ENCODE peak calls at places on chromosomes 12 and 14, in nine cellular contexts. W is ascending aorta, D is pancreas, T is heart left ventricle, J is esophagus squamous epithelium, A is sigmoid colon, U is stomach, I is OCI-LY7, N is mammary epithelial cell. Y is an unnamed sample. For H3K4me1, the result is how much of the 10 kb centered on the place peaks cover.

GRCh38 chr14:39219075-39219499 is 14.6 kb upstream of the MIA2 start:
- DNase-seq in W (no peak), D (no peak), T (no peak), J (no peak), A (no peak), U (no peak), I (peak), N (no peak), Y (no peak)

GRCh38 chr12:57112492-57113294 is 1.5 kb upstream of the STAT6 start:
- DNase-seq in W (no peak), D (no peak), T (no peak), J (no peak), A (no peak), U (peak), I (no peak), N (no peak), Y (no peak)

GRCh38 chr12:92596388-92596787 is 106.4 kb upstream of the PLEKHG7 start:
- DNase-seq in W (no peak), D (no peak), T (no peak), J (no peak), A (no peak), U (no peak), I (no peak), N (no peak), Y (no peak)

GRCh38 chr12:65631621-65632111 is 192.6 kb upstream of the HMGA2 start:
- DNase-seq in W (peak), D (no peak), T (peak), J (no peak), A (no peak), U (no peak), I (no peak), N (peak), Y (no peak)

GRCh38 chr12:998020-998874 is 7.2 kb downstream of the ERC1 start:
- DNase-seq in W (no peak), D (no peak), T (no peak), J (no peak), A (no peak), U (no peak), I (peak), N (no peak), Y (no peak)

GRCh38 chr12:60834372-60834771 is 1238.5 kb downstream of the SLC16A7 start:
- DNase-seq in W (no peak), D (no peak), T (no peak), J (no peak), A (no peak), U (no peak), I (no peak), N (no peak), Y (no peak)

GRCh38 chr14:22381751-22382150 is 207.3 kb downstream of the DAD1 start:
- DNase-seq in W (no peak), D (no peak), T (no peak), J (no peak), A (no peak), U (no peak), I (no peak), N (no peak), Y (no peak)

GRCh38 chr14:98598576-98598975 is 673.4 kb downstream of the BCL11B start:
- DNase-seq in W (no peak), D (no peak), T (no peak), J (no peak), A (no peak), U (no peak), I (no peak), N (no peak), Y (no peak)

GRCh38 chr12:130162267-130162666 is at the start of gene FZD10:
- DNase-seq in W (no peak), D (no peak), T (peak), J (no peak), A (no peak), U (no peak), I (no peak), N (no peak), Y (peak)

GRCh38 chr12:121792607-121793500 is 634 bp downstream of the RHOF start:
- DNase-seq in W (no peak), D (no peak), T (no peak), J (no peak), A (no peak), U (peak), I (peak), N (no peak), Y (peak)

GRCh38 chr12:56389215-56389850 is 26.7 kb upstream of the APOF start:
- DNase-seq in W (peak), D (no peak), T (no peak), J (no peak), A (no peak), U (no peak), I (no peak), N (no peak), Y (no peak)

GRCh38 chr14:54652188-54652889 is 85.4 kb downstream of the SAMD4A start:
- DNase-seq in W (peak), D (peak), T (peak), J (peak), A (peak), U (peak), I (no peak), N (peak), Y (peak)

GRCh38 chr12:51183816-51184215 is 10.9 kb upstream of the TFCP2 start:
- DNase-seq in W (no peak), D (peak), T (peak), J (no peak), A (peak), U (peak), I (no peak), N (peak), Y (peak)

GRCh38 chr14:34971381-34971780 is 11.4 kb upstream of the SRP54 start:
- DNase-seq in W (no peak), D (no peak), T (no peak), J (no peak), A (no peak), U (no peak), I (no peak), N (peak), Y (no peak)

GRCh38 chr12:114687802-114688201 is 3.8 kb upstream of the TBX3 start:
- DNase-seq in W (no peak), D (no peak), T (no peak), J (no peak), A (no peak), U (no peak), I (no peak), N (no peak), Y (no peak)

GRCh38 chr14:105168979-105169507 is 467 bp upstream of the JAG2 start:
- DNase-seq in W (no peak), D (no peak), T (peak), J (no peak), A (no peak), U (no peak), I (peak), N (peak), Y (no peak)

GRCh38 chr12:26327975-26328635 is 132.7 kb downstream of the SSPN start:
- DNase-seq in W (no peak), D (no peak), T (no peak), J (no peak), A (no peak), U (no peak), I (peak), N (no peak), Y (no peak)

GRCh38 chr12:67651380-67651695 is 2.8 kb downstream of the DYRK2 start:
- DNase-seq in W (no peak), D (no peak), T (no peak), J (no peak), A (no peak), U (no peak), I (peak), N (peak), Y (no peak)

GRCh38 chr14:74638970-74639369 is 26.9 kb upstream of the LTBP2 start:
- DNase-seq in W (no peak), D (no peak), T (no peak), J (no peak), A (no peak), U (no peak), I (no peak), N (no peak), Y (no peak)

GRCh38 chr12:91424506-91424905 is 241.9 kb upstream of the DCN start:
- DNase-seq in W (no peak), D (no peak), T (no peak), J (no peak), A (no peak), U (no peak), I (no peak), N (no peak), Y (no peak)

GRCh38 chr12:30188602-30189326 is 405.0 kb upstream of the TMTC1 start:
- DNase-seq in W (no peak), D (no peak), T (peak), J (no peak), A (no peak), U (no peak), I (no peak), N (no peak), Y (no peak)

DNA sequence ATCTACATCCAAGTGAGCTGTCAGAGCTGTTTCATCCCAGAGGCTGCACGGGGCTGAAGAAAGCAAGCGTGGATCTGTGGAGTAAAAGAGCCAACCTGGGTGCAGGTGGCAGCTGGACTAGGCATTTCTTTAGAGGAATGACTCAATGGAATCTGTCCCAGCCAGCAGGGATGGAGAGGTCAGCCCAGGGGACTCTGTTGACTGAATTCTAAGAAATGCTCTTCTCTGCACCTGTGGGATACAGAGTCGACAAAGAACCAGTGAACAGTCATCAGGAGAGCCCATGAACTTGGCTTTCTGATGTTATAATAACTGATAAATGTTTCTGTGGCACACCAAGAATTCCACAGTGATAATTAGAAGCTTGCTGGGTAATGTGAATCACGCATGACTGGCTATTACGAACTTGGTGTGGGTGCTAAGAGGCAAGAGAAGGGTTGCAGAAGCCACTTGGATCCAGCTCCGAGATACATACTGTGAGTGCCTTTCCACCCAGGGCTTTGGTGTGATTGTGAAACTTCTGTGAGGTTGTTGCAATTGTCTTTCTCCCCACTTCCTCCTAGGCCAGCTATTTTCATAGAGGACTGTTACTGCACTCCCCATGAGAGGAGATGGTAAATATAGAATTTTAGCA is 16.2 kb downstream of the PYGL start:
- DNase-seq in W (no peak), D (no peak), T (peak), J (no peak), A (no peak), U (no peak), I (no peak), N (peak), Y (no peak)
- H3K4me1 ChIP-seq in W (under half), D (under half), T (under half), J (under half), A (under half), U (under half), I (under half), N (under half), Y (under half)

GRCh38 chr12:22231078-22231477 is 103.4 kb downstream of the ST8SIA1 start:
- DNase-seq in W (no peak), D (no peak), T (no peak), J (no peak), A (no peak), U (no peak), I (no peak), N (no peak), Y (no peak)

GRCh38 chr12:22230280-22230794 is 104.2 kb downstream of the ST8SIA1 start:
- DNase-seq in W (no peak), D (no peak), T (no peak), J (no peak), A (no peak), U (no peak), I (no peak), N (no peak), Y (no peak)

GRCh38 chr12:22234561-22234960 is 99.9 kb downstream of the ST8SIA1 start:
- DNase-seq in W (no peak), D (no peak), T (no peak), J (no peak), A (no peak), U (no peak), I (no peak), N (no peak), Y (no peak)

GRCh38 chr12:22229652-22230279 is 104.7 kb downstream of the ST8SIA1 start:
- DNase-seq in W (no peak), D (no peak), T (no peak), J (no peak), A (no peak), U (no peak), I (no peak), N (peak), Y (no peak)

GRCh38 chr12:22231836-22232235 is 102.7 kb downstream of the ST8SIA1 start:
- DNase-seq in W (no peak), D (no peak), T (no peak), J (no peak), A (no peak), U (no peak), I (no peak), N (no peak), Y (no peak)
- TF ChIP-seq CTCF in W (no peak), D (no peak), T (no peak), J (no peak), A (no peak), U (no peak), I (no peak), N (peak), Y (no peak)

DNA sequence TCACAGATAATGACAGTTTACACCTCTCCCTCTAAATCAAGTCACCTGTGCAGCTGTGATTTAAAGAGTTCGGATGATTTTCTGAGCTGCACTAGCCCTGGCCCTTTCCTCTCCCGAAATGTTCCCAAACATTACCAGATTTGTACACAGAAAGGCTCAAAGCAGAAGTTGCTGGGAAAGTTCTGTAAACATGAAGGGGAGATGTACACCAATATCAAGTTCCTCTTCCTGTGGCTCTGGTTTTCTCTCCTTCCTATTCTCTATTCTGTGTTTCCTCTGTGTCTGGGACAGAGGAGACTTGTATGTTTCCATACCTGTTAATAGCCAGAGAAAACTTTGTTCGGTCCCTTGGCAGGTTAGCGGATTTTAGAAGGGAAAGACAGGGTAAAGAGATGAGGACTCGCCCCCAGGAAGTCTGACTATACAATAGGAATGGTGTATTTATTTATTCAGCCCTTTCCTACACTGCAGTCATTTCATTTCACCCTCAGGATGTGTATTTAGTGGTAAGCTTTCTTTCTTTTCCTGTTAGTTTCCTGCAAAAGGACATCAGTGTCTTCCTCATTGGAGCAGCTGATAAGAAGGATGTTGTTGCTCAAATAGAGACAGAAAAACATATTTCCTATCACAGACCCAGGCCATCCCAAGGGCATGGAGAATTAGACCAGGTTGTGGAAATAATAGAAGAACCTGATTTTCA is 7.6 kb upstream of the NUMB start:
- DNase-seq in W (no peak), D (no peak), T (no peak), J (no peak), A (no peak), U (no peak), I (no peak), N (no peak), Y (no peak)
- H3K4me1 ChIP-seq in W (under half), D (under half), T (under half), J (under half), A (half or more), U (half or more), I (under half), N (under half), Y (under half)

DNA sequence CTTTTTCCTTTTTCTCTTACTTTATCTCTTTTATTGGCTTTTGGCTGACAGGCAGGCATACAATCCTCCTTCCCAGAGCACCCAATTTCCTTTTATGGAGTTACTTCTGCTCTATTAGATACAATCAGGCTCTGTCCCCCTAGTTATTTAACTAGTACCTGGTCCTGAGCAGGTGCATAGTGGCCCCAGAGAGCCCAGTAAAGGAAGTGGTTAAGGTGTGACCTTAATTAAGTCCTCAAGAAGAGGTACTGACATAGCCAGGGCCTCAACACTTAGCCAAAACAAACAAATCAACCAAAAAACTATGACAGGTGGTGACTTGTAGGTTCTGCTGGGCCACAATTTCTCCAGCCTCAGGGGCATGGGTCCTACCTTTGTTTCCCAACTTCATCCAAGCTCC is 82.9 kb downstream of the CCDC60 start:
- DNase-seq in W (no peak), D (no peak), T (no peak), J (no peak), A (no peak), U (no peak), I (no peak), N (no peak), Y (no peak)
- TF ChIP-seq CTCF in W (no peak), D (no peak), T (no peak), J (no peak), A (no peak), U (no peak), I (no peak), N (no peak), Y (no peak)

GRCh38 chr14:68681256-68681655 is 111.6 kb downstream of the ZFP36L1 start:
- DNase-seq in W (no peak), D (no peak), T (no peak), J (no peak), A (peak), U (no peak), I (no peak), N (no peak), Y (no peak)
- H3K4me1 ChIP-seq in W (under half), D (half or more), T (under half), J (half or more), A (under half), U (half or more), I (half or more), N (half or more), Y (half or more)

DNA sequence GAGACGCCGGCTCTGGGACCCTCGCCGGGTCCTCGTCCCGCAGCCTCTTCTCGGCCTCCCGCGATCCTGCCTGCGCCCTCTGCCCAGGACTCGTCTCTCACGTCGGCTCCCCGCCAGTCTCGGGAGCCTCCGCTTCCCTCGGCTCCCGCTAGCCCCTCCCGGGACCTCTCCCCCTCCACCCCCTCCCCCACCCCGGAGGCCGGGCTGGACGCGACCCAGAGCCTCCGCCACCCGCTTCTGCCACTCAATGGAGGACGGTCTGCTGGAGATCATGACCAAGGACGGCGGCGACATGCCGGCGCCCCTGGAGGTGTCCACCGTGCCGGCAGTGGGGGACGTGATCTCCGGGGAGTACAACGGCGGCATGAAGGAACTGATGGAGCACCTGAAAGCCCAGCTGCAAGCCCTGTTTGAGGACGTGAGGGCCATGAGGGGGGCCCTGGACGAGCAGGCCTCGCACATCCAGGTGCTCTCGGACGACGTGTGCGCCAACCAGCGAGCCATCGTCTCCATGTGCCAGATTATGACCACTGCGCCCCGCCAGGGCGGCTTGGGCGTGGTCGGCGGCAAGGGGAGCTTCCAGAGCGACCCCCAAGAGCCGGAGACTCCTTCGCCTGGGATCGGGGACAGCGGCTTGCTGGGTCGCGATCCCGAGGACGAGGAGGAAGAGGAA is 568 bp downstream of the CCDC184 start:
- DNase-seq in W (no peak), D (no peak), T (no peak), J (no peak), A (no peak), U (no peak), I (no peak), N (no peak), Y (no peak)
- TF ChIP-seq CTCF in W (no peak), D (no peak), T (no peak), J (no peak), A (no peak), U (no peak), I (no peak), N (no peak), Y (no peak)

GRCh38 chr14:91858536-91859275 is 8.6 kb downstream of the TC2N start:
- DNase-seq in W (no peak), D (no peak), T (no peak), J (no peak), A (no peak), U (no peak), I (no peak), N (no peak), Y (no peak)

GRCh38 chr14:91860238-91860637 is 7.1 kb downstream of the TC2N start:
- DNase-seq in W (no peak), D (no peak), T (no peak), J (no peak), A (no peak), U (no peak), I (no peak), N (no peak), Y (no peak)

GRCh38 chr14:91848602-91849001 is 18.7 kb downstream of the TC2N start:
- DNase-seq in W (no peak), D (no peak), T (no peak), J (no peak), A (no peak), U (no peak), I (no peak), N (no peak), Y (no peak)

DNA sequence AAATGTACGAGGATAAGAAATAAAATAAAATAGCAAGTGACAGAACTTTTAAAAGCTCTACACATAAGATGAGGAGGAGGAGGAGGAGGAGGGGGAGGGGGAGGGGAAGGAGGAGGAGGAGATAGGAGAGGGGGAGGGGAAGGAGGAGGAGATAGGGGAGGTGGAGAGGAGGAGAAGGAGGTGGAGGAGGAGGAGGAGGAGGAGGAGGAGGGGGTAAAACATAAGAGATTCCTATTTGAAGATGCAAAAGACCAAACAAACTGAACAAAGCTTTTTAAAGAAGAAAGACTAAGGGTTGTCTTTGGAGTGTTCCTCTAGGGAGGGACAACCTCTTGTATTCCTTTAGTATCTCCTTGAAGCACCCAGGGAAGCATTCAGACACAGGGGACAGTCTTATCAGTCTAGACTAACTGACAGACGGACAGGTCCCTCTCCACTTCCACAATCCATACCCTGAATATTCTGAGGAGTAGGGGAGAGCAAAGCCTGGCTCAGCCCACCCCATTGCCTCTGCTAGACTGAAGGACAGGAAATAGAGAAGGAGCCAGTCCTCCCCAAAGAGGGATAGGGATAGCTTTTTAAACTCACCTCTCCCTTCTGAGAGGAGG is 12.9 kb downstream of the TC2N start:
- DNase-seq in W (no peak), D (no peak), T (no peak), J (no peak), A (no peak), U (no peak), I (no peak), N (no peak), Y (no peak)
- H3K4me1 ChIP-seq in W (under half), D (under half), T (under half), J (under half), A (under half), U (under half), I (under half), N (under half), Y (under half)

GRCh38 chr12:124938606-124939427 is 24.4 kb upstream of the UBC start:
- DNase-seq in W (peak), D (peak), T (peak), J (no peak), A (peak), U (peak), I (peak), N (peak), Y (peak)
- TF ChIP-seq CTCF in W (peak), D (peak), T (peak), J (peak), A (peak), U (peak), I (peak), N (no peak), Y (peak)